ENCODE peak calls at places on chromosome 16, in nine cellular contexts. A, O, C, I, Q, U, G, V and R are unnamed samples.

GRCh38 chr16:12901597-12902436 is at the start of gene SHISA9:
- DNase-seq in C (no peak), U (no peak), O (no peak), V (peak; percentile 3), A (no peak), G (no peak), Q (peak; percentile 48), I (no peak), R (no peak)

GRCh38 chr16:29151317-29151716 is 166.5 kb downstream of the LAT start:
- DNase-seq in I (no peak), A (no peak), C (no peak), U (no peak), V (no peak), G (no peak), Q (no peak), O (no peak), R (no peak)

GRCh38 chr16:64440421-64440831 is 681.4 kb downstream of the CDH11 start:
- DNase-seq in A (no peak), O (no peak), C (peak; percentile 51), V (no peak), Q (no peak), U (no peak), G (no peak), I (no peak), R (no peak)

GRCh38 chr16:63292036-63292435 is 1255.8 kb upstream of the CDH8 start:
- DNase-seq in A (no peak), I (no peak), Q (no peak), V (no peak), C (no peak), G (no peak), O (no peak), U (no peak), R (no peak)

GRCh38 chr16:27444015-27444414 is 42.0 kb downstream of the IL21R start:
- DNase-seq in A (no peak), G (no peak), U (no peak), Q (no peak), O (no peak), C (no peak), V (no peak), I (no peak), R (no peak)

GRCh38 chr16:85324506-85324905 is 212.2 kb upstream of the CIBAR2 start:
- DNase-seq in G (no peak), Q (no peak), O (no peak), A (no peak), C (no peak), V (no peak), U (no peak), I (no peak), R (no peak)

GRCh38 chr16:19114359-19115147 is 789 bp downstream of the ITPRIPL2 start:
- DNase-seq in Q (peak; percentile 84), V (peak; percentile 41), O (no peak), I (peak; percentile 79), G (peak; percentile 75), C (peak; percentile 55), A (peak; percentile 51), U (no peak), R (peak; percentile 53)

GRCh38 chr16:30376508-30376907 is 1.9 kb downstream of the MYL11 start:
- DNase-seq in O (no peak), U (no peak), Q (no peak), I (peak; percentile 57), A (no peak), V (no peak), G (no peak), C (no peak), R (no peak)

GRCh38 chr16:58684001-58684353 is 593 bp downstream of the SLC38A7 start:
- DNase-seq in C (no peak), G (no peak), I (no peak), A (no peak), O (no peak), Q (no peak), V (no peak), U (no peak), R (no peak)

DNA sequence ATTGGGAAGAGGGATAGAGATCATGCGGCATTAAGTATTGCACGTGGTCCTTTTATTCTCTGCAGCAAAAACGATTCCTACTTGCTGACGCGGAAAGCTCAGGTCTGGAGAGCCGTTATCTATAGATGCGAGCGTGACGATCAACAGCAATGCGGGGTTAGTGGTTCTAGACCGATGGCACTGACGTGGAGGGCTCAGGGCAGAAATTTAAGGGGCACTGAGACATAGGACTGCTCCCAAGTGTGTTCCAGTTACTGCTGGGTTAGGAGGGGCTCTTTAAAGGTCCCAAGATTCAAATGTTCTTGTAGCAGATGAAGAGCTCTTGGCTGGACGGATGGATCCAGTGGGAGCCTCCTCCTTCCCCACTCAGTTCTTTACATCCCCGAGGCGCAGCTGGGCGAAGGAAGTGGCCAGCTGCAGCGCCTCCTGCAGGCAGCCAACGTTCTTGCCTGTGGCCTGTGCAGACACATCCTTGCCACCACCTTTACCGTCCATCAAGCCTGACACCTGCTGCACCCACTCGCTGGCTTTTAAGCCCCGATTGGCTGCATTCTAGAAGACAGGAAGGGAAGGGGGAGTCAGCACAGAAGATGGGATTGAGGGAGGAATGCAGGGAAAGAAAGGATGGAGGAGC is 732 bp upstream of the EXOSC6 start:
- DNase-seq in U (no peak), A (no peak), O (peak; percentile 47), Q (peak; percentile 79), G (no peak), C (no peak), V (peak; percentile 29), I (no peak), R (no peak)
- TF ChIP-seq CTCF in U (peak; percentile 63), A (no peak), O (peak; percentile 53), Q (peak; percentile 87), G (peak; percentile 43), C (peak; percentile 67), V (peak; percentile 54), I (no peak), R (peak; percentile 26)

DNA sequence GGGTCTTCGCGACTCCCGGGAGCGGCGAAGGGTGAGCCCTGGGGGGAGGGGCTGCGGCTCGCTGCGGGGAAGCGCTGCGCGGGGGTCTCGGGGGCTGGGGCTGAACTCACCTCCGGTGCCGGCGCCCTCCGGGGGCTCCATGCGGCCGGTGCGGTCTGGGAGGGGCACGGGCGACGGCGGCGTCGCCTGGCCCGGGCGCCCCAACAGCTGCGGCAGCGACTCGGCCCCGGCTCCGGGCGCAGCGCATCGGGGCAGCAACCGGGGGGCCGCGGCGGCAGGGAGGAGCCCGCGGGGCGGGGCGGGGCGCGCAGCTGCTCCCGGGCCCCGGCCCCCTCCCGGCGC is at the start of gene DBNDD1:
- DNase-seq in O (no peak), C (no peak), Q (no peak), U (no peak), I (no peak), G (no peak), A (no peak), V (no peak), R (no peak)
- TF ChIP-seq CTCF in O (no peak), C (no peak), Q (no peak), U (no peak), I (no peak), G (no peak), A (no peak), V (no peak), R (no peak)

DNA sequence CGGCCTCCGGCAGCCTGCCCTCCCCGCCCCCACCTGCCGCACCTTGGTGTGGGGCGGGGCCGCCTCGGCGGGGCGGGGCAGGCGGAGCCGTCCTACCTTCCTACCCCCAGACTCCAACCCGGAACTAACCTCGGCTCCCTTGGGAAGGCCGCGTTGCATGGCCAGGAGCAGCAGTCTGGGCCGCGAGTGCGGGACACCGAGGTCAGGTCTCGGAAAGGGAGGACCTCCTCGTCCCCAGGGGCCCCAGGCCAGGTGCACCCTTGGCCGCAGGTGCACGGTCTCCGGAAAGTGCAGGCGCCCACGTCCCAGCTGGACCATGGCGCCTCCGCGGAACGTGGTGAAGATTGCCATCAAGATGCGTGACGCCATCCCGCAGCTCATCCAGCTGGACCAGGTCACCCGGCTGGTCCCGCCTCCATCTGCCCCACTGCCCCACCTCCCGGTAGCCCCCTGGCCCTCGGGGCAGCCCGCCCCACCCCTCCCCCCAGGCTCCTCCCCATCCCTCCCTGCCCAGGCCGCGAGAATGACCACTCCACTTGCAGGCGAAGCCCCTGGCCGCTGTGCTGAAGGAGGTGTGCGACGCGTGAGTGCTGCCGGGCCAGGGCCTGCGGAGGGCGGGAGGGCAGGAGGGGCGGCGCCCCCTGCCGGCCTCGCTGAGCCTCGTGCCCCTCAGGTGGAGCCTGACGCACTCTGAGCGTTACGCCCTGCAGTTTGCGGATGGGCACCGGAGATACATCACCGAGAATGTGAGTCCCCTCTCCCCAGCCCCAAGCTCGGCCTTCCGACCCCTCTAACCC is at the start of gene ELMO3:
- DNase-seq in U (no peak), A (no peak), V (no peak), O (no peak), Q (peak; percentile 89), G (no peak), I (peak; percentile 55), C (peak; percentile 65), R (no peak)
- TF ChIP-seq CTCF in U (peak; percentile 56), A (peak; percentile 23), V (peak; percentile 63), O (no peak), Q (peak; percentile 89), G (no peak), I (no peak), C (peak; percentile 70), R (no peak)

DNA sequence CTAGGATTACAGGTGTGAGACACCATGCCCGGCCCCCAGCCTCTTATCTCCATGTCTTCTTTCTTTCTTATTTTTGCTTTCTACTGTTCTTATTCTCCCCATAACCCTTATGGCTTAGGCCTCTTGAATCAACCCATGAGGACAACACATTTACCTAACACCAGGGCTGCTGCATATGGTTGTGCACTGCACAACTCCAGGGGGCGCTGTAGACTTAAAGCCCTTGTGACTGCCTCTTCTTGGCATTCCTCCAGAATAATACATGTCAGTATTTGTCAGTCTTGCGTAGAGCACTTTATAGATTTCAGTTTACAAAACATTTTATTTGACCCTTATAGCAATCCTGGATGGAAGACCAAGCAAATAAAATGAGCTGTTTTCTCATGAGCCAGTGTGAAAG is 225.0 kb upstream of the SALL1 start:
- DNase-seq in A (no peak), G (no peak), Q (no peak), O (no peak), C (no peak), V (no peak), U (no peak), I (no peak), R (no peak)
- TF ChIP-seq CTCF in A (no peak), G (no peak), Q (peak; percentile 49), O (no peak), C (no peak), V (peak; percentile 28), U (peak; percentile 39), I (no peak), R (no peak)

GRCh38 chr16:87930456-87930855 is 5.9 kb downstream of the CA5A start:
- DNase-seq in U (no peak), V (no peak), C (no peak), O (peak; percentile 23), I (no peak), A (no peak), G (no peak), Q (peak; percentile 61), R (no peak)
- TF ChIP-seq CTCF in U (peak; percentile 37), V (peak; percentile 52), C (peak; percentile 59), O (no peak), I (no peak), A (peak; percentile 18), G (peak; percentile 28), Q (peak; percentile 62), R (peak; percentile 20)

GRCh38 chr16:48385272-48385953 is at the start of gene SIAH1:
- DNase-seq in Q (peak; percentile 89), C (peak; percentile 51), V (peak; percentile 86), U (peak; percentile 95), A (peak; percentile 75), G (peak; percentile 97), O (peak; percentile 84), I (peak; percentile 94), R (peak; percentile 94)
- TF ChIP-seq CTCF in Q (no peak), C (no peak), V (no peak), U (no peak), A (no peak), G (no peak), O (no peak), I (no peak), R (no peak)

GRCh38 chr16:11742536-11743307 is at the start of gene TXNDC11:
- DNase-seq in Q (peak; percentile 98), C (peak; percentile 89), A (peak; percentile 99), V (peak; percentile 99), U (peak; percentile 99), I (peak; percentile 100), G (peak; percentile 97), O (peak; percentile 99), R (peak; percentile 97)
- TF ChIP-seq CTCF in Q (no peak), C (no peak), A (no peak), V (peak; percentile 7), U (no peak), I (no peak), G (no peak), O (no peak), R (no peak)